ENCODE peak calls at places on chromosomes 11 and 22, in nine cellular contexts. J is progenitor cell of endocrine pancreas, V is HFFc6, T is left ventricle myocardium inferior, O is D721Med, A is lower leg skin, D is lower lobe of right lung, R is heart left ventricle, C is mucosa of descending colon. Z is an unnamed sample.

GRCh38 chr11:35282226-35282882 is 137.0 kb downstream of the SLC1A2 start:
- DNase-seq in A (no peak), V (peak; percentile 64), T (no peak), D (no peak), O (no peak), J (no peak), R (no peak), C (no peak), Z (no peak)

GRCh38 chr22:49380828-49381114 is 446.9 kb downstream of the BRD1 start:
- DNase-seq in V (no peak), J (no peak), R (no peak), O (no peak), A (no peak), C (peak; percentile 1), T (no peak), D (no peak), Z (no peak)

GRCh38 chr11:1486054-1486825 is at the start of gene MOB2:
- DNase-seq in C (peak; percentile 82), A (no peak), T (peak; percentile 32), D (peak; percentile 63), J (no peak), R (peak; percentile 76), V (no peak), O (no peak), Z (no peak)

GRCh38 chr22:20062043-20062765 is 17.8 kb upstream of the DGCR8 start:
- DNase-seq in D (no peak), V (no peak), J (no peak), A (no peak), T (no peak), C (no peak), R (no peak), O (no peak), Z (no peak)

GRCh38 chr11:35579557-35580396 is 38.5 kb upstream of the FJX1 start:
- DNase-seq in V (peak; percentile 94), J (no peak), A (no peak), R (no peak), O (no peak), T (no peak), D (no peak), C (no peak), Z (no peak)

GRCh38 chr11:213111-213510 is 5.6 kb downstream of the RIC8A start:
- DNase-seq in O (no peak), V (no peak), T (no peak), R (no peak), C (no peak), J (no peak), A (no peak), D (no peak), Z (no peak)

GRCh38 chr22:22546490-22546889 is 12.6 kb downstream of the PRAME start:
- DNase-seq in C (no peak), D (no peak), J (no peak), A (peak; percentile 15), R (no peak), T (no peak), V (no peak), O (no peak), Z (no peak)

GRCh38 chr22:49774499-49775151 is 53.0 kb downstream of the BRD1 start:
- DNase-seq in V (no peak), D (no peak), A (no peak), J (no peak), C (no peak), R (peak; percentile 44), T (no peak), O (no peak), Z (no peak)

GRCh38 chr11:126766425-126766824 is 234.1 kb downstream of the KIRREL3 start:
- DNase-seq in T (no peak), O (no peak), D (no peak), C (no peak), R (no peak), A (no peak), J (no peak), V (no peak), Z (no peak)

GRCh38 chr11:110463153-110463552 is 33.4 kb downstream of the FDX1 start:
- DNase-seq in V (peak; percentile 11), O (no peak), J (no peak), R (no peak), A (no peak), T (peak; percentile 34), D (peak; percentile 61), C (peak; percentile 69), Z (no peak)

GRCh38 chr11:10415817-10416392 is 39.2 kb upstream of the AMPD3 start:
- DNase-seq in A (no peak), V (no peak), R (no peak), O (no peak), C (no peak), T (no peak), J (no peak), D (no peak), Z (no peak)
- TF ChIP-seq CTCF in A (no peak), V (peak; percentile 27), R (no peak), O (no peak), C (no peak), T (no peak), J (no peak), D (no peak), Z (no peak)

GRCh38 chr22:36224245-36224644 is 15.1 kb downstream of the APOL2 start:
- DNase-seq in D (no peak), C (no peak), V (no peak), J (no peak), O (no peak), T (no peak), A (no peak), R (no peak), Z (no peak)

GRCh38 chr22:36225333-36225922 is 13.9 kb downstream of the APOL2 start:
- DNase-seq in O (no peak), T (no peak), R (no peak), D (no peak), V (no peak), A (no peak), J (no peak), C (no peak), Z (no peak)

GRCh38 chr22:36227806-36228205 is 11.5 kb downstream of the APOL2 start:
- DNase-seq in C (no peak), D (no peak), R (no peak), O (no peak), V (no peak), J (no peak), T (no peak), A (no peak), Z (no peak)

GRCh38 chr22:36226189-36226588 is 13.1 kb downstream of the APOL2 start:
- DNase-seq in V (no peak), J (no peak), O (no peak), A (no peak), R (no peak), C (no peak), D (no peak), T (no peak), Z (no peak)

DNA sequence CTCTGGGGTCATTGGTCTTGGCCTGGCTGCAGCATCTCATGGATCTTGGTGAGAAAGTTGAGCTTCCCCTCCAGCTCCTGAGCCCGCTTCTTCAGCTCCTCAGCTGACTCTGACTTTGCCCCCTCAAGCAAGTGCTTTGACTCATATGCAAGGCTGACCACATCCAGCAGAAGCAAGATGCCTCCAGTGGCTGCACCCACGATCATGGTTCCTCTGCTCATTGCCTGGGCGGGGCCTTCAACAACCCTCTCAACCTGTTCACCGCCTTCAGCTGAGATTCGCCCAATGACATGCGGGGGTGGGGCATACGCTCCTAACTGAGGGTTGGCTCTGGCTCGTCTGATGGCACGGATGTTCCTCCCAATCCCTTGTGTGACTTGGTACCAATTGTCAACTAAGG is 11.9 kb downstream of the APOL2 start:
- DNase-seq in C (no peak), A (no peak), T (no peak), D (no peak), O (no peak), V (no peak), R (no peak), J (no peak), Z (no peak)
- TF ChIP-seq CTCF in C (no peak), A (no peak), T (no peak), D (no peak), O (no peak), V (no peak), R (no peak), J (no peak), Z (no peak)

DNA sequence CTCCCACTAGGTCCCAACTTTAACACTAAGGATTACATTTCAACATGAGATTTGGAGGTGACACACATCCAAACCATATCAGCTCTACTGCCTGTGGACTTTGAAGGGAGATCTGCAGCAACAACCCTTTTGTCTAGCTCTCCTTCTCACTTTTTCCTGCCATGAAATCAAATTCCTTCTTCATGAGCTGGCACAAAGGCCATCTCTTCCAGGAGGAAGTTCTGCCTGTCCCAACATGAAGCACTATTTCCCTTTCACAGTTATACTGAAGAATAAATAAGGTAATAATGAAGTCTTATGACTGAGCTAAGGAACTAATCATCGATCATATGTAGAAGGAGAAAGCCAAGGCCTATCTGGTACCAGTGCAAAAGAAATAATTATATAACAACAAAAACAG is 253.5 kb upstream of the TENM4 start:
- DNase-seq in O (no peak), C (no peak), A (no peak), R (no peak), T (no peak), V (no peak), J (no peak), D (no peak), Z (no peak)
- TF ChIP-seq CTCF in O (no peak), C (no peak), A (no peak), R (no peak), T (no peak), V (no peak), J (no peak), D (no peak), Z (no peak)

GRCh38 chr11:104151404-104152204 is 12.3 kb downstream of the PDGFD start:
- DNase-seq in J (no peak), R (no peak), O (no peak), A (no peak), D (no peak), C (no peak), V (peak; percentile 13), T (no peak), Z (no peak)
- TF ChIP-seq CTCF in J (peak; percentile 33), R (peak; percentile 51), O (peak; percentile 39), A (no peak), D (peak; percentile 30), C (no peak), V (peak; percentile 84), T (peak; percentile 57), Z (no peak)

GRCh38 chr11:6022954-6023353 is 7.6 kb downstream of the OR56A1 start:
- DNase-seq in R (no peak), C (no peak), J (no peak), V (peak; percentile 36), D (no peak), O (no peak), T (no peak), A (no peak), Z (no peak)
- TF ChIP-seq CTCF in R (peak; percentile 64), C (no peak), J (peak; percentile 70), V (peak; percentile 69), D (peak; percentile 54), O (peak; percentile 34), T (peak; percentile 74), A (no peak), Z (no peak)

Z was measured in omental fat pad.